ENCODE peak calls at places on chromosomes 3 and 15, in eight cellular contexts. K is sigmoid colon, D is colonic mucosa, I is neural progenitor cell, M is pancreas, Y is mammary epithelial cell, Z is SJSA1, Q is IMR-90. O is an unnamed sample. For H3K4me1 and H3K9me3, the result is how much of the 10 kb centered on the place peaks cover.

GRCh38 chr15:57427367-57427821 is 51.1 kb downstream of the CGNL1 start:
- DNase-seq in K (no peak), Z (peak), Q (no peak), I (peak), M (no peak), Y (peak), D (peak), O (no peak)

GRCh38 chr3:181276358-181276896 is 286.9 kb upstream of the DNAJC19 start:
- DNase-seq in Y (no peak), M (no peak), Q (no peak), I (no peak), K (no peak), D (no peak), Z (no peak), O (no peak)

GRCh38 chr3:71268462-71268999 is 315.0 kb downstream of the FOXP1 start:
- DNase-seq in I (no peak), Q (no peak), M (no peak), Z (no peak), K (no peak), D (no peak), Y (no peak), O (no peak)

GRCh38 chr3:126389112-126389791 is 5.5 kb upstream of the CFAP100 start:
- DNase-seq in D (peak), Q (peak), I (peak), Z (peak), Y (peak), M (peak), K (peak), O (peak)

GRCh38 chr3:177831361-177831760 is 634.1 kb upstream of the TBL1XR1 start:
- DNase-seq in M (no peak), Q (no peak), I (no peak), Y (no peak), Z (no peak), K (no peak), D (no peak), O (no peak)

GRCh38 chr15:55241895-55242294 is 45.2 kb upstream of the RSL24D1 start:
- DNase-seq in Q (peak), Y (no peak), D (no peak), I (no peak), K (no peak), Z (no peak), M (no peak), O (no peak)

GRCh38 chr15:31129769-31130303 is 28.3 kb upstream of the TRPM1 start:
- DNase-seq in Y (no peak), M (no peak), Q (no peak), I (no peak), K (no peak), Z (no peak), D (no peak), O (no peak)

GRCh38 chr15:101523560-101523940 is 34.0 kb upstream of the PCSK6 start:
- DNase-seq in K (no peak), M (no peak), I (no peak), Y (no peak), Z (no peak), D (no peak), Q (no peak), O (no peak)

GRCh38 chr3:141114816-141115458 is 63.8 kb downstream of the SPSB4 start:
- DNase-seq in K (no peak), I (peak), D (no peak), Z (no peak), Y (no peak), Q (no peak), M (peak), O (no peak)

GRCh38 chr15:67080900-67081431 is 15.6 kb downstream of the SMAD3 start:
- DNase-seq in I (no peak), M (no peak), D (peak), K (peak), Y (peak), Q (peak), Z (peak), O (no peak)

GRCh38 chr3:124075758-124076157 is 83.8 kb upstream of the ROPN1 start:
- DNase-seq in D (no peak), Y (no peak), Q (no peak), M (no peak), K (no peak), I (no peak), Z (peak), O (no peak)

GRCh38 chr15:70257573-70258220 is 160.0 kb upstream of the TLE3 start:
- DNase-seq in Y (no peak), K (no peak), I (no peak), D (peak), Q (no peak), M (no peak), Z (no peak), O (no peak)

GRCh38 chr3:46862689-46863020 is 589 bp downstream of the MYL3 start:
- DNase-seq in Z (no peak), K (no peak), M (no peak), Q (no peak), D (no peak), I (no peak), Y (no peak), O (no peak)

GRCh38 chr3:111159391-111159790 is 87.8 kb downstream of the NECTIN3 start:
- DNase-seq in M (no peak), K (no peak), I (no peak), Q (peak), D (no peak), Y (peak), Z (no peak), O (no peak)

GRCh38 chr3:164004205-164004604 is 1074.1 kb downstream of the SI start:
- DNase-seq in Q (no peak), M (no peak), D (no peak), Z (no peak), Y (no peak), I (peak), K (no peak), O (no peak)

GRCh38 chr3:76505202-76505875 is 534.6 kb upstream of the ROBO2 start:
- DNase-seq in D (no peak), K (no peak), Y (no peak), Q (no peak), M (no peak), Z (no peak), I (no peak), O (no peak)

GRCh38 chr3:173410836-173411235 is 13.3 kb downstream of the NLGN1 start:
- DNase-seq in D (no peak), Y (no peak), I (peak), Q (no peak), K (no peak), Z (no peak), M (no peak), O (no peak)

GRCh38 chr3:141235661-141236171 is 4.1 kb downstream of the PXYLP1 start:
- DNase-seq in Q (no peak), K (no peak), M (no peak), D (peak), Z (no peak), I (no peak), Y (no peak), O (no peak)

GRCh38 chr15:87777054-87777498 is 479.5 kb downstream of the NTRK3 start:
- DNase-seq in K (no peak), Y (peak), Z (no peak), I (no peak), D (no peak), M (no peak), Q (peak), O (no peak)

GRCh38 chr3:72270072-72270611 is 485.2 kb upstream of the PROK2 start:
- DNase-seq in K (peak), Z (peak), I (no peak), M (peak), Y (peak), Q (peak), D (peak), O (peak)

GRCh38 chr15:96273317-96274086 is 57.0 kb upstream of the NR2F2 start:
- DNase-seq in K (no peak), M (no peak), I (no peak), Z (peak), D (no peak), Q (peak), Y (peak), O (no peak)

GRCh38 chr3:160804762-160805161 is 48.7 kb downstream of the PPM1L start:
- DNase-seq in I (no peak), Y (no peak), Q (no peak), M (no peak), D (no peak), Z (no peak), K (peak), O (peak)

GRCh38 chr3:9247361-9248231 is 1.9 kb downstream of the SRGAP3 start:
- DNase-seq in Q (no peak), K (no peak), I (peak), Y (peak), M (no peak), Z (no peak), D (no peak), O (peak)

GRCh38 chr15:45522931-45523331 is 376 bp upstream of the SLC30A4 start:
- DNase-seq in Z (peak), I (no peak), Q (peak), D (no peak), Y (peak), K (no peak), M (no peak), O (no peak)

GRCh38 chr15:81088496-81088895 is 45.6 kb upstream of the CFAP161 start:
- DNase-seq in Y (no peak), M (no peak), D (no peak), K (no peak), Q (no peak), I (no peak), Z (no peak), O (no peak)

GRCh38 chr3:158347966-158348365 is 223.0 kb upstream of the MLF1 start:
- DNase-seq in I (no peak), Y (no peak), M (no peak), K (no peak), Z (peak), Q (peak), D (no peak), O (no peak)

GRCh38 chr3:48125026-48125704 is 63.1 kb downstream of the CDC25A start:
- DNase-seq in Z (peak), M (peak), D (no peak), I (no peak), Y (peak), Q (peak), K (no peak), O (no peak)

GRCh38 chr3:170814822-170815221 is 55.2 kb downstream of the RPL22L1 start:
- DNase-seq in Q (no peak), Y (no peak), I (no peak), Z (no peak), M (no peak), D (no peak), K (no peak), O (no peak)

GRCh38 chr3:124057453-124057852 is 65.5 kb upstream of the ROPN1 start:
- DNase-seq in Z (no peak), D (no peak), M (no peak), Q (no peak), I (no peak), Y (no peak), K (no peak), O (no peak)

GRCh38 chr3:106355873-106356272 is 487.1 kb upstream of the CBLB start:
- DNase-seq in M (no peak), I (no peak), D (no peak), Y (no peak), K (no peak), Q (no peak), Z (no peak), O (no peak)

GRCh38 chr3:184174278-184174645 is 393 bp upstream of the AP2M1 start:
- DNase-seq in Q (no peak), Y (no peak), D (no peak), I (no peak), Z (no peak), M (no peak), K (no peak), O (no peak)

GRCh38 chr3:179186426-179186825 is 38.3 kb downstream of the PIK3CA start:
- DNase-seq in K (no peak), D (no peak), Q (no peak), I (no peak), M (no peak), Z (no peak), Y (no peak), O (no peak)

GRCh38 chr15:42133892-42134502 is 22.4 kb downstream of the PLA2G4F start:
- DNase-seq in I (peak), Z (peak), Q (peak), M (peak), D (peak), K (peak), Y (peak), O (peak)

GRCh38 chr3:147572970-147573340 is 163.8 kb downstream of the ZIC1 start:
- DNase-seq in M (no peak), Y (peak), I (no peak), D (no peak), Q (no peak), K (no peak), Z (no peak), O (no peak)
- H3K27ac ChIP-seq in M (no peak), Y (no peak), I (no peak), D (no peak), Q (no peak), K (no peak), Z (no peak), O (no peak)

GRCh38 chr3:52845691-52846426 is 11.0 kb upstream of the MUSTN1 start:
- DNase-seq in K (no peak), Y (no peak), I (peak), Q (no peak), M (no peak), D (no peak), Z (no peak), O (no peak)

GRCh38 chr3:52847726-52848125 is 12.9 kb upstream of the MUSTN1 start:
- DNase-seq in I (no peak), D (no peak), M (no peak), Z (no peak), Y (no peak), K (no peak), Q (no peak), O (no peak)

GRCh38 chr3:52847241-52847640 is 12.4 kb upstream of the MUSTN1 start:
- DNase-seq in K (no peak), Z (no peak), Y (no peak), M (no peak), D (no peak), Q (no peak), I (no peak), O (no peak)

GRCh38 chr3:52845157-52845556 is 10.3 kb upstream of the MUSTN1 start:
- DNase-seq in I (no peak), K (peak), Y (no peak), Q (peak), Z (no peak), D (peak), M (peak), O (peak)

GRCh38 chr3:52846427-52846983 is 11.7 kb upstream of the MUSTN1 start:
- DNase-seq in K (no peak), Z (no peak), I (no peak), D (no peak), Y (no peak), Q (no peak), M (no peak), O (no peak)
- H3K4me1 ChIP-seq in K (under half), Z (under half), I (under half), D (under half), Y (under half), Q (under half), M (under half), O (under half)

DNA sequence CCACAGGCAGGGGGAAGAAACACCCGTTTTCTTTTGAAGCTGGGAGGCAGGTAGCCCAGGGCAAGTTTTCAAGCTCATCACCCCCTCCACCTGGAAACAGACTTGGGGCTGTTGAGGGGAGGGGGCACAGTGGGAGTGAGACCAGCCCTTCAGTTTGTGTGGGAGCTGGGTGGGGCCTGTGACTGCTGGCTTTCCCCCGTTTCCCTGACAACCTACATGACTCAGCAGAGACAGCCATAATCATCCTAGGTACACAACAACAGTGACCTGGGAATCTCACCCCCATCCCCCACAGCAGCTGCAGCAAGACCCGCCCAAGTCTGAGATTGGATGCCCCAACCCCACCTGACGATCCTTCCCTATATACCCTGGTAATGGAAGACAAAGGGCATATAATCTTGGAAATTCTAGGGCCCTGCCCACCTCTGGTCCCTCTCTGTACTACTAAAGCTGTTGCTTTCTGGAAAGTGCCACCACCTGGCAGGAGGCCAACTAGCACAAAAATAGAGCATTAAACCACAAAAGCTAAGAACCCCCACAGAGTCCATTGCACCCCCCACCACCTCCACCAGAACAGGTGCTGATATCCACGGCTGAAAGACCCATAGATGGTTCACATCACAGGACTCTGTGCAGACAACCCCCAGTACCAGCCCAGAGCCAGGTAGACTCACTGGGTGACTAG is 422.2 kb upstream of the SGO1 start:
- DNase-seq in Y (no peak), Z (no peak), M (no peak), K (no peak), D (no peak), I (no peak), Q (no peak), O (no peak)
- H3K9me3 ChIP-seq in Y (under half), Z (under half), M (under half), K (under half), D (under half), I (under half), Q (under half), O (half or more)

GRCh38 chr15:48392356-48392755 is 61.1 kb downstream of the DUT start:
- DNase-seq in Y (no peak), D (peak), I (no peak), M (no peak), K (peak), Q (no peak), Z (no peak), O (no peak)
- H3K27ac ChIP-seq in Y (no peak), D (no peak), I (no peak), M (no peak), K (peak), Q (no peak), Z (no peak), O (peak)

DNA sequence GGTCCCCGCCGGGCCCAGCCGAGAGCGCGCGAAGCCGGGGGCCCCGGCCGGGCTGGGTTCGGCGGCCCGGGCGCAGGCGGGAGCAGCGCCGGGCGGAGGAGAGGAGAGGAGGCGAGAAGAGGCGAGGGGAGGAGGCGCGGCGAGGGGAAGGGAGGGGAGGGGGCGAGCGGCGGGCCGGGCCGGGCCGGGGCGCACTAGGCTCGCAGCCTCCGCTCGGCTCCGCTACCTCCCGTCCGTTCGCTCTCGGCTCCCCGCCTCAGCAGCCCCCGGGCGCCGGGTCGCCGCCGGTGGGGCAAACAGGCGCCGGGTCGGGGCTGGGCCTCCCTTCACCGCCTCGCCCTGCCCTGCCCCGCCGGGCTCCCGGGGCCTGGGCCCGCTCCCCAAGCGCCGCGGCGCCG is 335 bp downstream of the INSYN1 start:
- DNase-seq in I (peak), Q (no peak), K (no peak), Z (no peak), Y (no peak), D (no peak), M (no peak), O (no peak)
- H3K4me1 ChIP-seq in I (under half), Q (under half), K (under half), Z (under half), Y (under half), D (under half), M (under half), O (under half)

GRCh38 chr15:61101543-61101942 is 127.6 kb downstream of the RORA start:
- DNase-seq in I (no peak), M (no peak), D (no peak), K (no peak), Y (no peak), Q (no peak), Z (no peak), O (no peak)

GRCh38 chr15:61100512-61100911 is 128.6 kb downstream of the RORA start:
- DNase-seq in Q (no peak), Z (no peak), D (no peak), I (no peak), Y (no peak), M (no peak), K (no peak), O (no peak)

GRCh38 chr15:61103026-61103425 is 126.1 kb downstream of the RORA start:
- DNase-seq in M (no peak), D (no peak), Y (no peak), Z (no peak), K (no peak), Q (no peak), I (no peak), O (no peak)

GRCh38 chr15:61099030-61099800 is 129.9 kb downstream of the RORA start:
- DNase-seq in Q (peak), D (no peak), K (no peak), M (no peak), Y (no peak), I (no peak), Z (no peak), O (no peak)

DNA sequence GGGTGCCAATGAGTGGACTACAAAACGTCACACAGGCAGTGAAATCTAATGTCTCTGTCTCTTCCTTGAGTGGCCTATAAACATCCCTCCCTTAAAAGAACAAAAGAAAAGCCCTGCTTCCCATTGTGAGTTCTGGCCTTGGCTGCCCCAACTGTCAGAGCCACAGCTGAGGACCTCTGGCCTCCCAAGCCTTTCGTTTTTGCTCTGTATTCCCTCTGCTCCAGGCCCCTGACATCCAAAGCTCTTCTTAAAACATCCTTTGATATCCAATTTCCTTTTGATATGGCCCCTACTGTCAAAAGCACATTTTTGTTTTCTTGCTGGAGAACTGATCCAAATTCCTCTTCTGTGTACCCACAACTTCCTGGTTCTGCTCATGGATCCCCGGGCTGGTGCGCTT is 126.8 kb downstream of the RORA start:
- DNase-seq in I (no peak), Y (no peak), K (no peak), D (no peak), Z (no peak), M (no peak), Q (no peak), O (no peak)
- H3K9me3 ChIP-seq in I (under half), Y (under half), K (under half), D (under half), Z (under half), M (under half), Q (under half), O (under half)

DNA sequence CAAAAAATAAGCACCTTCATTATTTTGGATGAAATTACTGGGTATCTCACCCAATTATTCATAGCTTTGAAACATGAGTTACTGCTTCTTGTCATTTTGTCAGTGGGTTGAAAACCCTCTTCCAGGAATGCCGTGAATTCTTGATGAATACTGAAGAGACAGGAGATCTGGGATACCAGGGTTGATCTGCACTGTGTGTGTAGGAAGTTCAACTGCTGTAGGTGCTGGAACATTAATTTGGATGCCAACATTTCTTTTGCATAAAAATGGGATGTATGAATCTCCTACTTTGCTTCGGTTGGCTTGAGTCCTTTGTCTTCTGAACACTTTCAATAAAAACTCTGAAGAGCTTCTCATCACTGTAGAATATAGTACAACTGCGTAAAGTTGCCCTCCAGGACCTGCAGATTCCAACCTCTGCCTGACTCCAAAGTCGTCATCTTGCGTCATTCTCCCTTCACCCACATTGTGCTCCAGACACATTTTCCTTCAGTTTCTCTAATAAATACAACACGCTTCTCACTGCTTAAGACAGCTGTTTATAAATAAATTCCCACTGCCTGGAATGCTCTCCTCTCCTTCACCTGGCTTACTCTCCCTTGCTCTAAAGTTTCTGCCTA is 312.7 kb upstream of the TGFBR2 start:
- DNase-seq in K (no peak), D (no peak), I (no peak), Z (no peak), Q (no peak), M (no peak), Y (no peak), O (no peak)
- H3K27ac ChIP-seq in K (peak), D (no peak), I (no peak), Z (no peak), Q (no peak), M (no peak), Y (no peak), O (no peak)

GRCh38 chr15:85006201-85006600 is 24.5 kb downstream of the PDE8A start:
- DNase-seq in K (no peak), I (no peak), D (no peak), M (no peak), Q (no peak), Z (no peak), Y (no peak), O (no peak)
- H3K4me1 ChIP-seq in K (half or more), I (under half), D (under half), M (under half), Q (under half), Z (under half), Y (under half), O (half or more)